ENCODE peak calls at places on chromosome 6, in five cellular contexts. One of them, this sample, is unnamed.

GRCh38 chr6:157961829-157962228 is 19.8 kb upstream of the SYNJ2 start:
- DNase-seq in cardiac muscle cell: no peak
- DNase-seq in fibroblast of pulmonary artery: no peak
- DNase-seq in neural progenitor cell: no peak
- DNase-seq in Calu3: no peak
- DNase-seq in this sample: no peak

GRCh38 chr6:130365166-130366010 is 429 bp upstream of the TMEM200A start:
- DNase-seq in neural progenitor cell: peak; percentile 92
- DNase-seq in Calu3: peak; percentile 54
- DNase-seq in cardiac muscle cell: peak; percentile 88
- DNase-seq in fibroblast of pulmonary artery: peak; percentile 50
- DNase-seq in this sample: peak; percentile 76

GRCh38 chr6:160069050-160069454 is 52.6 kb upstream of the SLC22A1 start:
- DNase-seq in cardiac muscle cell: no peak
- DNase-seq in fibroblast of pulmonary artery: no peak
- DNase-seq in neural progenitor cell: no peak
- DNase-seq in Calu3: no peak
- DNase-seq in this sample: no peak

GRCh38 chr6:1630771-1631217 is 21.1 kb downstream of the FOXC1 start:
- DNase-seq in fibroblast of pulmonary artery: peak; percentile 54
- DNase-seq in Calu3: peak; percentile 57
- DNase-seq in neural progenitor cell: no peak
- DNase-seq in cardiac muscle cell: no peak
- DNase-seq in this sample: no peak

GRCh38 chr6:79468116-79468515 is 69.1 kb downstream of the LCA5 start:
- DNase-seq in Calu3: no peak
- DNase-seq in neural progenitor cell: no peak
- DNase-seq in cardiac muscle cell: no peak
- DNase-seq in fibroblast of pulmonary artery: peak; percentile 36
- DNase-seq in this sample: no peak

GRCh38 chr6:98547634-98548033 is 286.7 kb upstream of the POU3F2 start:
- DNase-seq in cardiac muscle cell: peak; percentile 46
- DNase-seq in fibroblast of pulmonary artery: no peak
- DNase-seq in Calu3: no peak
- DNase-seq in neural progenitor cell: no peak
- DNase-seq in this sample: no peak

GRCh38 chr6:52077180-52077884 is 10.1 kb downstream of the PKHD1 start:
- DNase-seq in neural progenitor cell: peak; percentile 9
- DNase-seq in cardiac muscle cell: no peak
- DNase-seq in fibroblast of pulmonary artery: no peak
- DNase-seq in Calu3: peak; percentile 72
- DNase-seq in this sample: no peak

GRCh38 chr6:111080713-111081112 is 6.6 kb upstream of the SLC16A10 start:
- DNase-seq in Calu3: no peak
- DNase-seq in fibroblast of pulmonary artery: no peak
- DNase-seq in neural progenitor cell: no peak
- DNase-seq in cardiac muscle cell: no peak
- DNase-seq in this sample: no peak

GRCh38 chr6:108689279-108690161 is 128.8 kb downstream of the FOXO3 start:
- DNase-seq in fibroblast of pulmonary artery: peak; percentile 98
- DNase-seq in Calu3: peak; percentile 93
- DNase-seq in cardiac muscle cell: no peak
- DNase-seq in neural progenitor cell: no peak
- DNase-seq in this sample: no peak

GRCh38 chr6:16776394-16777017 is 15.2 kb upstream of the ATXN1 start:
- DNase-seq in Calu3: no peak
- DNase-seq in neural progenitor cell: no peak
- DNase-seq in fibroblast of pulmonary artery: no peak
- DNase-seq in cardiac muscle cell: no peak
- DNase-seq in this sample: peak; percentile 25

GRCh38 chr6:24825130-24825630 is 26.5 kb upstream of the ARMH2 start:
- DNase-seq in Calu3: no peak
- DNase-seq in cardiac muscle cell: no peak
- DNase-seq in neural progenitor cell: no peak
- DNase-seq in fibroblast of pulmonary artery: no peak
- DNase-seq in this sample: no peak

GRCh38 chr6:167416676-167417430 is 92.0 kb downstream of the TTLL2 start:
- DNase-seq in Calu3: no peak
- DNase-seq in fibroblast of pulmonary artery: no peak
- DNase-seq in neural progenitor cell: no peak
- DNase-seq in cardiac muscle cell: no peak
- DNase-seq in this sample: no peak

GRCh38 chr6:108118791-108119211 is 44.3 kb upstream of the OSTM1 start:
- DNase-seq in Calu3: no peak
- DNase-seq in fibroblast of pulmonary artery: no peak
- DNase-seq in cardiac muscle cell: no peak
- DNase-seq in neural progenitor cell: peak; percentile 64
- DNase-seq in this sample: peak; percentile 37

GRCh38 chr6:164569503-164569902 is 739.9 kb downstream of the C6orf118 start:
- DNase-seq in Calu3: no peak
- DNase-seq in cardiac muscle cell: no peak
- DNase-seq in neural progenitor cell: peak; percentile 3
- DNase-seq in fibroblast of pulmonary artery: no peak
- DNase-seq in this sample: no peak

GRCh38 chr6:124056884-124057283 is 253.2 kb downstream of the NKAIN2 start:
- DNase-seq in Calu3: no peak
- DNase-seq in neural progenitor cell: no peak
- DNase-seq in cardiac muscle cell: no peak
- DNase-seq in fibroblast of pulmonary artery: no peak
- DNase-seq in this sample: no peak

GRCh38 chr6:169789944-169790927 is 38.8 kb downstream of the ERMARD start:
- DNase-seq in Calu3: peak; percentile 82
- DNase-seq in cardiac muscle cell: peak; percentile 83
- DNase-seq in fibroblast of pulmonary artery: peak; percentile 67
- DNase-seq in neural progenitor cell: peak; percentile 89
- DNase-seq in this sample: peak; percentile 81

GRCh38 chr6:5213851-5214507 is 46.8 kb downstream of the LYRM4 start:
- DNase-seq in neural progenitor cell: no peak
- DNase-seq in cardiac muscle cell: no peak
- DNase-seq in fibroblast of pulmonary artery: peak; percentile 64
- DNase-seq in Calu3: no peak
- DNase-seq in this sample: no peak

GRCh38 chr6:88370127-88370710 is 204.1 kb upstream of the CNR1 start:
- DNase-seq in cardiac muscle cell: no peak
- DNase-seq in fibroblast of pulmonary artery: no peak
- DNase-seq in Calu3: no peak
- DNase-seq in neural progenitor cell: no peak
- DNase-seq in this sample: no peak

GRCh38 chr6:13383280-13384163 is 55.2 kb upstream of the TBC1D7 start:
- DNase-seq in neural progenitor cell: no peak
- DNase-seq in fibroblast of pulmonary artery: peak; percentile 76
- DNase-seq in Calu3: peak; percentile 32
- DNase-seq in cardiac muscle cell: no peak
- DNase-seq in this sample: no peak

GRCh38 chr6:2794171-2794730 is 29.1 kb downstream of the WRNIP1 start:
- DNase-seq in neural progenitor cell: no peak
- DNase-seq in cardiac muscle cell: no peak
- DNase-seq in Calu3: no peak
- DNase-seq in fibroblast of pulmonary artery: no peak
- DNase-seq in this sample: no peak

GRCh38 chr6:10399451-10399850 is 15.4 kb downstream of the TFAP2A start:
- DNase-seq in fibroblast of pulmonary artery: no peak
- DNase-seq in Calu3: no peak
- DNase-seq in cardiac muscle cell: no peak
- DNase-seq in neural progenitor cell: no peak
- DNase-seq in this sample: no peak

GRCh38 chr6:167711784-167712183 is 114.9 kb upstream of the AFDN start:
- DNase-seq in fibroblast of pulmonary artery: no peak
- DNase-seq in neural progenitor cell: no peak
- DNase-seq in Calu3: no peak
- DNase-seq in cardiac muscle cell: no peak
- DNase-seq in this sample: no peak

GRCh38 chr6:128131036-128131435 is 230.2 kb upstream of the THEMIS start:
- DNase-seq in neural progenitor cell: no peak
- DNase-seq in cardiac muscle cell: no peak
- DNase-seq in Calu3: no peak
- DNase-seq in fibroblast of pulmonary artery: no peak
- DNase-seq in this sample: no peak

GRCh38 chr6:161091151-161091550 is 99.6 kb downstream of the MAP3K4 start:
- DNase-seq in fibroblast of pulmonary artery: no peak
- DNase-seq in cardiac muscle cell: no peak
- DNase-seq in Calu3: no peak
- DNase-seq in neural progenitor cell: no peak
- DNase-seq in this sample: no peak

GRCh38 chr6:170489836-170490235 is 63.3 kb downstream of the PSMB1 start:
- DNase-seq in Calu3: no peak
- DNase-seq in cardiac muscle cell: no peak
- DNase-seq in neural progenitor cell: no peak
- DNase-seq in fibroblast of pulmonary artery: no peak
- DNase-seq in this sample: no peak

GRCh38 chr6:125888989-125889656 is 67.4 kb upstream of the HINT3 start:
- DNase-seq in neural progenitor cell: peak; percentile 74
- DNase-seq in fibroblast of pulmonary artery: peak; percentile 60
- DNase-seq in cardiac muscle cell: peak; percentile 47
- DNase-seq in Calu3: peak; percentile 23
- DNase-seq in this sample: peak; percentile 58

GRCh38 chr6:166112580-166112979 is 55.1 kb downstream of the TBXT start:
- DNase-seq in Calu3: peak; percentile 72
- DNase-seq in neural progenitor cell: no peak
- DNase-seq in fibroblast of pulmonary artery: peak; percentile 80
- DNase-seq in cardiac muscle cell: no peak
- DNase-seq in this sample: peak; percentile 13

DNA sequence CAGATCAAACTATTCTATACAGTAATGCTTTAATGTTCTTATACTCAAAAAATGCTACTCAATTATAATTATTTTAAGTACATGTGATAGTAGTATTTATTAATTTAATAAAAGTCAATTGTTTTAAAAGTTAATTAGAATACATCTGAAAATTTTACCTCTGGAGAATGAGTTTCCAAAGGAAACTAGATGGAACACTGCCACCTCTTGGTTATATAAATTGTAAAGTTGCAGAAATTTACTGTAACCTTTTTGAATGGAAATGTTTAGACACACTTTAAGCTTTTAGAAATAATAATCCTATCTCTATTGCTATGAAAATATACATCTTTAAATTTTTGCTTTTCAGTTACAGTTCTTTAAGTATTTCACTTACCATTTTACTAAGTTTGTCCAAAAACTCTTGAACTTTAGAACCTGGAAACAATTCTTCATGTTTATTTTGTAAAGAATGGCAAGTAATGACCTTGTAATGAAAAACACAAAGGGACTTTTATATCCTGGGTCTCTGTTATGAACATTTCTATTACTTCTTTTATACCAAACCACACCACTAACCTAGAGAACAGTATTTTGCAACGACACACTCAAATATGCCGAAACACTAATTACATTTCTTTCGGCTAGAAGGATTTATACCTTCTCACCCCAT is 10.9 kb upstream of the BMP5 start:
- DNase-seq in neural progenitor cell: peak; percentile 25
- DNase-seq in Calu3: no peak
- DNase-seq in cardiac muscle cell: peak; percentile 51
- DNase-seq in fibroblast of pulmonary artery: peak; percentile 42
- DNase-seq in this sample: peak; percentile 39
- TF ChIP-seq CTCF in neural progenitor cell: peak; percentile 61
- TF ChIP-seq CTCF in Calu3: no peak
- TF ChIP-seq CTCF in cardiac muscle cell: peak; percentile 38
- TF ChIP-seq CTCF in fibroblast of pulmonary artery: peak; percentile 43
- TF ChIP-seq CTCF in this sample: peak; percentile 66

GRCh38 chr6:75642314-75642713 is 40.6 kb downstream of the SENP6 start:
- DNase-seq in Calu3: no peak
- DNase-seq in fibroblast of pulmonary artery: no peak
- DNase-seq in cardiac muscle cell: no peak
- DNase-seq in neural progenitor cell: peak; percentile 5
- DNase-seq in this sample: no peak
- TF ChIP-seq CTCF in Calu3: no peak
- TF ChIP-seq CTCF in fibroblast of pulmonary artery: no peak
- TF ChIP-seq CTCF in cardiac muscle cell: no peak
- TF ChIP-seq CTCF in neural progenitor cell: no peak
- TF ChIP-seq CTCF in this sample: no peak

GRCh38 chr6:35391240-35391968 is 49.0 kb downstream of the PPARD start:
- DNase-seq in neural progenitor cell: no peak
- DNase-seq in Calu3: peak; percentile 71
- DNase-seq in fibroblast of pulmonary artery: peak; percentile 89
- DNase-seq in cardiac muscle cell: no peak
- DNase-seq in this sample: no peak

GRCh38 chr6:35388023-35388422 is 45.7 kb downstream of the PPARD start:
- DNase-seq in fibroblast of pulmonary artery: no peak
- DNase-seq in cardiac muscle cell: no peak
- DNase-seq in neural progenitor cell: no peak
- DNase-seq in Calu3: no peak
- DNase-seq in this sample: no peak

GRCh38 chr6:35388772-35389352 is 46.5 kb downstream of the PPARD start:
- DNase-seq in Calu3: no peak
- DNase-seq in fibroblast of pulmonary artery: no peak
- DNase-seq in cardiac muscle cell: no peak
- DNase-seq in neural progenitor cell: no peak
- DNase-seq in this sample: no peak

GRCh38 chr6:35385457-35386202 is 43.3 kb downstream of the PPARD start:
- DNase-seq in fibroblast of pulmonary artery: peak; percentile 60
- DNase-seq in Calu3: no peak
- DNase-seq in cardiac muscle cell: no peak
- DNase-seq in neural progenitor cell: no peak
- DNase-seq in this sample: no peak

DNA sequence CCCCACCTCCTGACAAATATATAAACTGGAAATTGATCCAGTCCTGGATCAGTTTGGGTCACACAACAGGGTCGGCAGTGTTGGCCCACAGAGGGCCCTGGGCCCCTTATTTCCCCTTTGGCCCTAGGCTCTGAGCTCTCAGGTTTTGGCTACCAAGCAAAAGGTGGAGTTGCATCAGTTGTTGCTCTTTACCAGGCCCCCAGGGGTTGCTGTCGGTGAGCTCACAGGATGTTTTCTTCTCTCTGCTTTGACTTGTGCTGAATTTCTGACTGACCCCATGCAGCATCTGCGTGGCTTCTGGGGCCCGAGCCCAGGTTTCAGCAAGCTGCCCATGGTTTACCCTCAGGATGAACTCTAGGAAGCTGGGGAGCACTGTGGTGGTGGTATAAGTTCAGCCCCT is 44.6 kb downstream of the PPARD start:
- DNase-seq in neural progenitor cell: no peak
- DNase-seq in Calu3: no peak
- DNase-seq in fibroblast of pulmonary artery: no peak
- DNase-seq in cardiac muscle cell: no peak
- DNase-seq in this sample: no peak
- TF ChIP-seq CTCF in neural progenitor cell: no peak
- TF ChIP-seq CTCF in Calu3: no peak
- TF ChIP-seq CTCF in fibroblast of pulmonary artery: no peak
- TF ChIP-seq CTCF in cardiac muscle cell: no peak
- TF ChIP-seq CTCF in this sample: no peak

GRCh38 chr6:136031982-136032381 is 180.5 kb downstream of the PDE7B start:
- DNase-seq in neural progenitor cell: no peak
- DNase-seq in fibroblast of pulmonary artery: peak; percentile 76
- DNase-seq in Calu3: peak; percentile 33
- DNase-seq in cardiac muscle cell: peak; percentile 22
- DNase-seq in this sample: peak; percentile 51
- TF ChIP-seq CTCF in neural progenitor cell: peak; percentile 26
- TF ChIP-seq CTCF in fibroblast of pulmonary artery: peak; percentile 69
- TF ChIP-seq CTCF in Calu3: no peak
- TF ChIP-seq CTCF in cardiac muscle cell: peak; percentile 67
- TF ChIP-seq CTCF in this sample: peak; percentile 63

GRCh38 chr6:15254074-15254975 is 8.5 kb downstream of the JARID2 start:
- DNase-seq in cardiac muscle cell: no peak
- DNase-seq in neural progenitor cell: peak; percentile 41
- DNase-seq in fibroblast of pulmonary artery: peak; percentile 42
- DNase-seq in Calu3: no peak
- DNase-seq in this sample: peak; percentile 96
- TF ChIP-seq CTCF in cardiac muscle cell: no peak
- TF ChIP-seq CTCF in neural progenitor cell: peak; percentile 23
- TF ChIP-seq CTCF in fibroblast of pulmonary artery: peak; percentile 1
- TF ChIP-seq CTCF in Calu3: no peak
- TF ChIP-seq CTCF in this sample: peak; percentile 56

This sample was measured in A673.